ENCODE peak calls at places on chromosomes 16 and 17, in four cellular contexts. Q is stimulated activated CD4-positive, alpha-beta T cell treated with anti-CD3 and anti-CD28 coated beads, TNF-alpha, amount 100 ng/mL, for 1 hour; E is activated CD8-positive, alpha-beta memory T cell treated with anti-CD3 and anti-CD28 coated beads for 24 hours; X is NCI-H187. F is an unnamed sample.

GRCh38 chr16:1674751-1675664 is 3.1 kb upstream of the JPT2 start:
- DNase-seq in Q (no peak), E (no peak), X (no peak), F (peak)

GRCh38 chr17:42617956-42618431 is 8.5 kb downstream of the TUBG1 start:
- DNase-seq in Q (no peak), E (no peak), X (no peak), F (no peak)

GRCh38 chr17:2344528-2344927 is 7.2 kb downstream of the SGSM2 start:
- DNase-seq in Q (no peak), E (no peak), X (no peak), F (no peak)

GRCh38 chr17:81576621-81577277 is 24.6 kb upstream of the FAAP100 start:
- DNase-seq in Q (no peak), E (no peak), X (no peak), F (peak)

GRCh38 chr17:47877368-47878034 is 18.5 kb upstream of the SP2 start:
- DNase-seq in Q (no peak), E (no peak), X (no peak), F (no peak)

GRCh38 chr17:50922107-50922506 is 56.0 kb upstream of the TOB1 start:
- DNase-seq in Q (no peak), E (no peak), X (no peak), F (peak)

GRCh38 chr16:3149630-3150345 is 15.0 kb downstream of the ZNF213 start:
- DNase-seq in Q (no peak), E (peak), X (no peak), F (peak)

GRCh38 chr17:38751144-38751802 is 1.3 kb upstream of the PSMB3 start:
- DNase-seq in Q (no peak), E (no peak), X (no peak), F (peak)

GRCh38 chr17:44913676-44914075 is 1.6 kb downstream of the GFAP start:
- DNase-seq in Q (no peak), E (no peak), X (no peak), F (no peak)

GRCh38 chr17:20896153-20896649 is 146.6 kb downstream of the USP22 start:
- DNase-seq in Q (peak), E (peak), X (no peak), F (peak)

GRCh38 chr17:40484973-40485530 is 16.4 kb downstream of the TNS4 start:
- DNase-seq in Q (no peak), E (no peak), X (no peak), F (no peak)

GRCh38 chr17:71502443-71502842 is 618.4 kb upstream of the SOX9 start:
- DNase-seq in Q (no peak), E (no peak), X (no peak), F (no peak)

GRCh38 chr17:61635913-61636432 is 45.0 kb upstream of the NACA2 start:
- DNase-seq in Q (no peak), E (no peak), X (no peak), F (peak)

GRCh38 chr16:66176111-66176510 is 190.4 kb upstream of the CDH5 start:
- DNase-seq in Q (no peak), E (peak), X (no peak), F (no peak)

GRCh38 chr17:75032896-75033294 is 13.9 kb downstream of the ATP5PD start:
- DNase-seq in Q (no peak), E (no peak), X (no peak), F (no peak)

GRCh38 chr16:7703661-7704060 is 371.0 kb downstream of the RBFOX1 start:
- DNase-seq in Q (no peak), E (no peak), X (no peak), F (no peak)

GRCh38 chr17:42578282-42578869 is 847 bp upstream of the PSMC3IP start:
- DNase-seq in Q (no peak), E (peak), X (peak), F (peak)